ENCODE peak calls at places on chromosomes 16 and 17, in nine cellular contexts. T is bronchial epithelial cell; B is COR-L47; H is head of caudate nucleus; G is left kidney; O is stimulated activated naive CD8-positive, alpha-beta T cell treated with anti-CD3 and anti-CD28 coated beads, Interleukin-15, Interleukin-2, amounts not matched to agents 100 U/mL and 50 U/mL, for 24 hours; Q is NCI-H460; J is spleen; D is CD4-positive, alpha-beta T cell. Y is an unnamed sample.

GRCh38 chr16:83797013-83797412 is 10.8 kb upstream of the HSBP1 start:
- DNase-seq in B (no peak), T (no peak), G (no peak), O (no peak), Q (no peak), H (no peak), D (no peak), J (no peak), Y (no peak)

GRCh38 chr17:9809409-9809808 is 12.5 kb downstream of the GSG1L2 start:
- DNase-seq in J (no peak), G (no peak), D (no peak), H (no peak), Q (no peak), T (no peak), B (no peak), O (no peak), Y (no peak)

GRCh38 chr16:47565454-47565853 is 104.3 kb downstream of the PHKB start:
- DNase-seq in J (no peak), H (no peak), T (peak), O (no peak), D (no peak), B (no peak), G (no peak), Q (no peak), Y (no peak)

GRCh38 chr16:47258874-47259461 is 115.2 kb upstream of the NETO2 start:
- DNase-seq in B (peak), J (no peak), H (no peak), Q (peak), O (peak), D (no peak), T (peak), G (peak), Y (no peak)

GRCh38 chr16:87391324-87391949 is 699 bp upstream of the MAP1LC3B start:
- DNase-seq in T (no peak), D (no peak), J (peak), Q (peak), H (peak), O (no peak), B (no peak), G (peak), Y (no peak)

GRCh38 chr17:80413771-80414507 is 1.0 kb upstream of the ENDOV start:
- DNase-seq in T (no peak), O (no peak), J (no peak), H (no peak), G (no peak), D (no peak), Q (no peak), B (no peak), Y (no peak)

GRCh38 chr17:71032746-71033273 is 863.5 kb downstream of the KCNJ2 start:
- DNase-seq in O (no peak), H (no peak), D (no peak), T (no peak), Q (no peak), B (peak), J (no peak), G (peak), Y (no peak)

GRCh38 chr17:50273654-50274040 is 619 bp upstream of the TMEM92 start:
- DNase-seq in G (no peak), J (peak), D (no peak), B (no peak), O (no peak), T (no peak), Q (no peak), H (no peak), Y (no peak)

GRCh38 chr17:4605826-4606225 is 21.5 kb downstream of the SMTNL2 start:
- DNase-seq in H (no peak), B (no peak), D (no peak), Q (no peak), J (no peak), O (no peak), T (no peak), G (peak), Y (no peak)

GRCh38 chr17:45127583-45128300 is 4.6 kb downstream of the PLCD3 start:
- DNase-seq in O (no peak), T (peak), D (no peak), Q (peak), J (no peak), H (no peak), B (no peak), G (peak), Y (no peak)

GRCh38 chr17:40023590-40024292 is 8.5 kb downstream of the CSF3 start:
- DNase-seq in D (no peak), O (no peak), H (no peak), J (no peak), G (peak), B (no peak), T (no peak), Q (no peak), Y (no peak)

GRCh38 chr16:12097523-12098428 is 121.2 kb downstream of the SNX29 start:
- DNase-seq in B (no peak), G (peak), T (peak), H (peak), J (peak), O (no peak), D (no peak), Q (peak), Y (no peak)

GRCh38 chr17:29048440-29049360 is 5.8 kb downstream of the PIPOX start:
- DNase-seq in G (peak), O (no peak), B (peak), Q (no peak), J (no peak), H (no peak), T (no peak), D (no peak), Y (no peak)

Y was measured in naive thymus-derived CD8-positive, alpha-beta T cell.